ENCODE peak calls at places on chromosome 10, in six cellular contexts. W is T follicular helper cell, V is RPMI8226, A is mesenteric fat pad, K is NCI-H460, Y is mucosa of descending colon. G is an unnamed sample.

GRCh38 chr10:80613466-80613865 is 75.8 kb downstream of the SH2D4B start:
- DNase-seq in V (no peak), A (peak; percentile 65), W (no peak), Y (no peak), K (no peak), G (no peak)

GRCh38 chr10:102342462-102342861 is 53.0 kb upstream of the NFKB2 start:
- DNase-seq in W (no peak), A (no peak), V (no peak), Y (no peak), K (no peak), G (no peak)

GRCh38 chr10:72320676-72321247 is 34.0 kb downstream of the DNAJB12 start:
- DNase-seq in K (peak; percentile 100), W (peak; percentile 46), A (no peak), Y (no peak), V (peak; percentile 89), G (peak; percentile 80)

GRCh38 chr10:116536810-116537209 is 8.9 kb upstream of the PNLIP start:
- DNase-seq in V (no peak), Y (no peak), K (no peak), W (no peak), A (no peak), G (no peak)

GRCh38 chr10:76015245-76015644 is 583.8 kb downstream of the LRMDA start:
- DNase-seq in W (no peak), V (no peak), Y (no peak), K (no peak), A (no peak), G (no peak)

GRCh38 chr10:29007748-29008610 is 280.9 kb upstream of the LYZL1 start:
- DNase-seq in K (no peak), V (no peak), W (no peak), A (no peak), Y (no peak), G (no peak)

GRCh38 chr10:103021150-103021896 is 103.2 kb downstream of the CNNM2 start:
- DNase-seq in W (no peak), A (no peak), Y (no peak), V (no peak), K (no peak), G (no peak)

GRCh38 chr10:45023426-45023825 is 22.7 kb downstream of the ZNF22 start:
- DNase-seq in V (no peak), K (no peak), W (no peak), A (no peak), Y (no peak), G (no peak)

GRCh38 chr10:113023017-113023416 is 73.0 kb downstream of the TCF7L2 start:
- DNase-seq in Y (no peak), V (peak; percentile 3), W (no peak), K (no peak), A (no peak), G (no peak)

GRCh38 chr10:85402541-85402940 is 964.1 kb downstream of the GRID1 start:
- DNase-seq in K (no peak), W (no peak), A (no peak), Y (no peak), V (no peak), G (no peak)

GRCh38 chr10:13382759-13383753 is 35.0 kb upstream of the SEPHS1 start:
- DNase-seq in K (no peak), W (no peak), Y (peak; percentile 88), V (peak; percentile 9), A (no peak), G (no peak)

GRCh38 chr10:28722065-28722803 is 44.9 kb downstream of the BAMBI start:
- DNase-seq in A (peak; percentile 81), K (no peak), Y (peak; percentile 9), V (peak; percentile 20), W (no peak), G (no peak)

GRCh38 chr10:62010366-62010765 is 108.9 kb downstream of the ARID5B start:
- DNase-seq in Y (no peak), W (no peak), A (no peak), V (no peak), K (no peak), G (no peak)

GRCh38 chr10:124547651-124548168 is 86.1 kb downstream of the LHPP start:
- DNase-seq in A (no peak), K (no peak), V (no peak), Y (no peak), W (no peak), G (no peak)

GRCh38 chr10:125824736-125825135 is 1.4 kb downstream of the BCCIP start:
- DNase-seq in W (no peak), K (peak; percentile 22), V (no peak), Y (no peak), A (no peak), G (no peak)

GRCh38 chr10:42988517-42989395 is 88.1 kb upstream of the RET start:
- DNase-seq in Y (no peak), V (no peak), W (no peak), A (peak; percentile 83), K (no peak), G (no peak)

GRCh38 chr10:15821046-15821683 is 39.1 kb downstream of the MINDY3 start:
- DNase-seq in W (no peak), Y (no peak), A (no peak), V (no peak), K (no peak), G (peak; percentile 92)

GRCh38 chr10:51117053-51117660 is 42.9 kb downstream of the PRKG1 start:
- DNase-seq in Y (no peak), K (no peak), A (no peak), V (no peak), W (no peak), G (no peak)

GRCh38 chr10:69642747-69643146 is 12.7 kb downstream of the FAM241B start:
- DNase-seq in V (no peak), A (peak; percentile 16), K (no peak), W (no peak), Y (no peak), G (no peak)

GRCh38 chr10:44781131-44781530 is 130.0 kb upstream of the TMEM72 start:
- DNase-seq in K (no peak), Y (no peak), A (no peak), V (no peak), W (no peak), G (no peak)

GRCh38 chr10:3907514-3907913 is 122.5 kb upstream of the KLF6 start:
- DNase-seq in W (no peak), Y (no peak), V (no peak), K (no peak), A (no peak), G (no peak)